ENCODE peak calls at places on chromosomes 7 and 10, in six cellular contexts. A is tibial artery, V is NT2/D1, N is adrenal gland, B is testis, Q is AG04450. S is an unnamed sample.

GRCh38 chr7:17965600-17965999 is 25.3 kb upstream of the SNX13 start:
- DNase-seq in A (no peak), V (no peak), N (no peak), Q (no peak), B (no peak), S (peak; percentile 9)

GRCh38 chr10:6089334-6090219 is 743 bp downstream of the RBM17 start:
- DNase-seq in A (no peak), B (peak; percentile 40), Q (no peak), N (no peak), V (no peak), S (peak; percentile 8)

GRCh38 chr7:80783688-80784327 is 135.0 kb downstream of the SEMA3C start:
- DNase-seq in N (no peak), Q (no peak), V (no peak), A (no peak), B (no peak), S (no peak)

GRCh38 chr7:51965454-51965853 is 648.8 kb upstream of the COBL start:
- DNase-seq in Q (no peak), A (no peak), V (no peak), N (no peak), B (no peak), S (no peak)

GRCh38 chr7:151382079-151382885 is 27.6 kb downstream of the WDR86 start:
- DNase-seq in A (no peak), B (no peak), Q (no peak), V (no peak), N (no peak), S (no peak)

GRCh38 chr10:29958440-29958839 is 100.9 kb downstream of the JCAD start:
- DNase-seq in A (no peak), B (no peak), N (no peak), V (no peak), Q (no peak), S (no peak)

GRCh38 chr10:113732160-113732881 is 19.2 kb upstream of the PLEKHS1 start:
- DNase-seq in V (no peak), B (no peak), Q (no peak), N (no peak), A (no peak), S (no peak)

GRCh38 chr10:36647540-36647939 is 477.9 kb upstream of the ANKRD30A start:
- DNase-seq in V (peak; percentile 46), N (no peak), Q (no peak), A (no peak), B (no peak), S (no peak)

GRCh38 chr10:104614245-104614831 is 26.8 kb upstream of the SORCS3 start:
- DNase-seq in Q (no peak), N (peak; percentile 23), V (peak; percentile 11), B (peak; percentile 60), A (no peak), S (no peak)

GRCh38 chr7:121494531-121494930 is 98.4 kb upstream of the FAM3C start:
- DNase-seq in B (no peak), A (no peak), Q (no peak), N (no peak), V (no peak), S (no peak)

GRCh38 chr10:3400368-3400767 is 227.8 kb upstream of the PITRM1 start:
- DNase-seq in N (no peak), A (no peak), Q (peak; percentile 8), B (no peak), V (no peak), S (no peak)

GRCh38 chr7:32942783-32943653 is 14.2 kb upstream of the FKBP9 start:
- DNase-seq in Q (no peak), V (peak; percentile 63), N (peak; percentile 75), A (peak; percentile 89), B (peak; percentile 80), S (peak; percentile 86)

GRCh38 chr10:662686-663465 is 26.6 kb downstream of the DIP2C start:
- DNase-seq in N (no peak), B (peak; percentile 82), Q (no peak), A (no peak), V (no peak), S (no peak)

GRCh38 chr10:55746002-55746401 is 615.1 kb downstream of the ZWINT start:
- DNase-seq in B (no peak), V (no peak), N (no peak), A (no peak), Q (no peak), S (no peak)

GRCh38 chr7:127791790-127792189 is 139.8 kb downstream of the SND1 start:
- DNase-seq in V (no peak), A (no peak), B (no peak), N (no peak), Q (no peak), S (no peak)

DNA sequence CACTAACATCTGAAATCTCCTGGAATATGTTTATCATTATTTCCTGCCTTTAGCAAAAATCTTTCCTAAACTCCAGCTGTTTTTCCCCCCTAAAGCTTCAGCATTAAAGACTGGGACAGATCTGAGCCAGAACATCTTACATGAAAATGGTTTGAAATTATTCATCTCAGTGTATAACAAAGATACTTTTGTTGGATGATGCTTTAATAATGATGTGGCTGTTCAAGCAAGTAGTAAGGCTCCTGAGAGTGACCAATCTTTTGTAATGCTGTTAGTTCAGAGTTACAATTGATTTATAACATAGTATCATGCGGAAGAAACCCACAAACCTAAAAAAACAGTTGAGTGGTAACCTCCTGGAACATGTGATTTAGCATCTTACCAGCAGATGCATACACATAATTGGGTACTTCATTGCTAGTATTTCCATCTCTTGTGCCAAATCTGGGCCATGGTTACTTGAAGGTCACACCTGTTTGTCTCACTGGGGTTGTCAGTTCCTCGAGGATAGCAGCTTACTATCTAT is 1.5 kb downstream of the BZW2 start:
- DNase-seq in N (no peak), V (no peak), A (no peak), B (no peak), Q (no peak), S (no peak)
- H3K4me3 ChIP-seq in N (no peak overlapping the region), V (peak overlapping the region; percentile 90), A (no peak overlapping the region), B (no peak overlapping the region), Q (peak overlapping the region; percentile 91), S (peak overlapping the region; percentile 99)

DNA sequence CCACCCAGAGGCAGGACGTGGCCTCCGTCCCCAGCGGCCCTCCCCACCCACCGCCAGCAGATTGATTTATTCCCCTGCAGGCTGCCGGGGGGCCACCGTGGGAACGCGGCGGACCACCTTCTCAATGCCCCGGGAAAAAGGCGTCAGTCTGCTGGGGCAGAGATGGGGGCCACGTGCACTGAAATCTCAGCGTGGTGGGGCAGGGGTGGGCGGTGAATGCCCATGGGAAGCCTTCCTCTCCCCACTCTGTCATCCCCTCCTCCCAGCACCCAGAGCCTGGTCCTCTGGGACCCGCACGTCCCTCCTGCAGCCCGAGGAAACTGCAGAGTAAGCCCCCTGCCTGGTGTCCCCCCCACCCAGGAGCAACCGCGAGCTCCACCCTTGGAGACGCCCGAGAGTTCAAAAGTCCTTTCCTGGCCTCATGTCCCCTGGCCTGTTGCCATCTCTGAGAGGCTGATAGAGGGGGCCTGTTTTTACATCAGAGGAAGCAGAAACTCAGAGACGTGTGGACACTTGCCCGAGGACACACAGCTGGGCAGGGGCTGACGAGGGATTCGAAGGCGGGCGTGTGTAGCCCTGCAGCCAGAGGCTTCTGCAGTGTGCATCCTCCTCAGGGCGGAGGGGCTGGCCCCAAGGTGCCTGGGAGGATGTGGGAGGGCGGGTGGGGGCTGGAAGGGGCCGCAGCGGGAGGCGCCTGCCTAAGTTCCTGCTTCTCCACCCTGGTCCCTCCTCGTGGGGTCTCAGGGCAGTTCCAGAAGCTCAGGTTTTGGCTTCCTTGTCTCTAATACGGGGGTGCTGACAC is 21.8 kb downstream of the UNCX start:
- DNase-seq in Q (no peak), N (no peak), B (no peak), A (no peak), V (no peak), S (no peak)
- H3K27me3 ChIP-seq in Q (peaks cover 74% of the 10 kb centered on the region), N (peaks cover 64% of the 10 kb centered on the region), B (no peaks in the 10 kb centered on the region), A (no peaks in the 10 kb centered on the region), V (peaks cover 34% of the 10 kb centered on the region), S (peaks cover 4% of the 10 kb centered on the region)

DNA sequence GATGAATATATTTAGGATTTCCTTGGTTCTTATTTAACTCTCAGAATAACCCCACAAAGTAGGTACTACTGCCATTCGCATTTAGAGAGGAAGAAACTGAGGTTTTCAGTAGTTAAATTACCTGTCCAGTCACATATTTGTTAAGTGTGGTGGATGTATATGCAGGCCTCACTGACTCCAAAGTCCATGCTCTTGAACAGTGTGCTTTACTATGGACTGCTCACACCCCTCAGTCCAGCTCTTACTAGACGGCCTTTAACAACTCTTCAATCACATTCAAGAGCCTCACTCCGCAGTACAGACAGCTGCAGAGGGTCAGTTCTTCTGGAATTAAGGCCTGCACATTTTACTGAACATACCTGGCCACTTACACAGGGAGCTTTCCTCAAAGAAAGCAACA is 36.2 kb downstream of the ZNF248 start:
- DNase-seq in B (no peak), V (no peak), A (no peak), Q (no peak), N (no peak), S (no peak)
- H3K9me3 ChIP-seq in B (no peaks in the 10 kb centered on the region), V (no peaks in the 10 kb centered on the region), A (peaks cover 82% of the 10 kb centered on the region), Q (peaks cover 19% of the 10 kb centered on the region), N (no peaks in the 10 kb centered on the region), S (no peaks in the 10 kb centered on the region)

GRCh38 chr10:18400911-18401260 is 250.5 kb downstream of the NSUN6 start:
- DNase-seq in Q (no peak), A (no peak), B (no peak), N (peak; percentile 29), V (no peak), S (no peak)
- H3K4me3 ChIP-seq in Q (peak overlapping the region; percentile 38), A (peak overlapping the region; percentile 31), B (no peak overlapping the region), N (peak overlapping the region; percentile 7), V (peak overlapping the region; percentile 5), S (no peak overlapping the region)

DNA sequence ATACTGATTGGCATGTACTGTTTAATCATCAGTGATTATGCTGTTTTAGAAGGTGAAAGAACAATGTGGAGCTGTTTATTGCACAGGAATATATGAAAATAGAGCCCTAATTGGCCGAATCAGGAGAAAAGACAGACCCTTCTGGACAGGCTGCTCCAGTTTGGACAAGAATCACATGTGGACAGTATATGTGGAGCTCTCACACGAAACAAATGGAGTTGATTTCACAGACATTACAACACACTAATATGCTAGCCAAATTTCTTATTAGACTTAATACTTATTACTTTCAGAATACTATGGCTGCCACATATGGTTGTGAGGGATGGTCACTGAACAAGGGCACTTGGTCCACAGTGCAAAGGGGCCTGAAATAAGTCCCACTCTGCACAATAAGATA is 15.5 kb downstream of the TWIST1 start:
- DNase-seq in Q (no peak), N (no peak), B (no peak), A (no peak), V (no peak), S (no peak)
- H3K27me3 ChIP-seq in Q (no peaks in the 10 kb centered on the region), N (peaks cover 42% of the 10 kb centered on the region), B (no peaks in the 10 kb centered on the region), A (peaks cover 5% of the 10 kb centered on the region), V (peaks cover 34% of the 10 kb centered on the region), S (peaks cover 8% of the 10 kb centered on the region)

GRCh38 chr10:66228887-66229286 is 696.9 kb upstream of the LRRTM3 start:
- DNase-seq in Q (no peak), V (no peak), N (no peak), B (no peak), A (no peak), S (no peak)
- H3K9me3 ChIP-seq in Q (no peaks in the 10 kb centered on the region), V (no peaks in the 10 kb centered on the region), N (peaks cover 7% of the 10 kb centered on the region), B (no peaks in the 10 kb centered on the region), A (peaks cover 16% of the 10 kb centered on the region), S (no peaks in the 10 kb centered on the region)

S was measured in MG63.